ENCODE peak calls at places on chromosomes 13 and 19, in four cellular contexts. W is CD4-positive, alpha-beta memory T cell; M is stimulated activated CD8-positive, alpha-beta memory T cell treated with anti-CD3 and anti-CD28 coated beads, Interleukin-15, amount 100 ng/mL, for 1 hour; C is CD8-positive, alpha-beta T cell. K is an unnamed sample.

GRCh38 chr13:23724196-23724970 is 154.2 kb downstream of the TNFRSF19 start:
- DNase-seq in C (no peak), M (no peak), W (no peak), K (peak)

GRCh38 chr19:55383279-55383788 is 758 bp downstream of the TMEM238 start:
- DNase-seq in W (no peak), C (no peak), M (no peak), K (no peak)

GRCh38 chr13:99265162-99265822 is 7.1 kb upstream of the GPR18 start:
- DNase-seq in M (no peak), W (no peak), C (no peak), K (no peak)

GRCh38 chr13:32446220-32446619 is 18.3 kb upstream of the N4BP2L1 start:
- DNase-seq in M (no peak), C (no peak), W (no peak), K (no peak)

GRCh38 chr13:68254151-68254550 is 1024.0 kb upstream of the PCDH9 start:
- DNase-seq in C (no peak), W (no peak), M (no peak), K (no peak)

GRCh38 chr13:93900735-93901134 is 578.7 kb downstream of the DCT start:
- DNase-seq in C (no peak), W (no peak), M (no peak), K (no peak)

GRCh38 chr13:99425485-99426341 is 75.6 kb upstream of the TM9SF2 start:
- DNase-seq in M (no peak), W (peak), C (peak), K (no peak)

GRCh38 chr19:39539165-39539518 is 819 bp downstream of the EID2 start:
- DNase-seq in W (no peak), M (no peak), C (no peak), K (no peak)

GRCh38 chr19:42074513-42075363 is 1.2 kb upstream of the ZNF574 start:
- DNase-seq in W (no peak), C (no peak), M (no peak), K (no peak)